ENCODE peak calls at places on chromosomes 3 and 15, in eight cellular contexts. M is head of caudate nucleus; V is AG09309; B is stimulated activated CD8-positive, alpha-beta memory T cell treated with anti-CD3 and anti-CD28 coated beads, Interleukin-7, amount 100 ng/mL, for 24 hours; G is HT-29; P is IMR-90; Q is NCI-H748 treated with DMSO at 0.1 percent for 48 hours; U is NCI-H1694 treated with DMSO at 0.1 percent for 48 hours. T is an unnamed sample.

GRCh38 chr15:98203872-98204660 is 243.6 kb downstream of the ARRDC4 start:
- DNase-seq in M (no peak), V (no peak), B (no peak), G (no peak), P (no peak), Q (no peak), U (no peak), T (no peak)

GRCh38 chr3:87996845-87997244 is 62.0 kb downstream of the CGGBP1 start:
- DNase-seq in M (no peak), V (no peak), B (no peak), G (no peak), P (no peak), Q (no peak), U (no peak), T (no peak)

GRCh38 chr3:151428386-151428785 is 32.5 kb downstream of the IGSF10 start:
- DNase-seq in M (no peak), V (no peak), B (no peak), G (no peak), P (no peak), Q (no peak), U (no peak), T (no peak)

GRCh38 chr3:184738982-184739381 is 27.1 kb upstream of the MAGEF1 start:
- DNase-seq in M (no peak), V (no peak), B (no peak), G (no peak), P (no peak), Q (no peak), U (no peak), T (no peak)

GRCh38 chr3:179840985-179841384 is 188.1 kb downstream of the USP13 start:
- DNase-seq in M (no peak), V (peak), B (no peak), G (no peak), P (peak), Q (no peak), U (no peak), T (peak)

GRCh38 chr3:53845103-53845880 is 927 bp downstream of the CHDH start:
- DNase-seq in M (peak), V (no peak), B (no peak), G (peak), P (peak), Q (no peak), U (no peak), T (peak)

GRCh38 chr3:197718904-197719303 is 17.8 kb downstream of the RUBCN start:
- DNase-seq in M (no peak), V (peak), B (no peak), G (peak), P (peak), Q (no peak), U (no peak), T (peak)

GRCh38 chr3:11467875-11468274 is 175.8 kb downstream of the VGLL4 start:
- DNase-seq in M (no peak), V (no peak), B (no peak), G (no peak), P (no peak), Q (no peak), U (no peak), T (peak)

GRCh38 chr3:72452745-72453144 is 395.5 kb downstream of the SHQ1 start:
- DNase-seq in M (no peak), V (no peak), B (no peak), G (no peak), P (no peak), Q (no peak), U (no peak), T (no peak)

GRCh38 chr15:71010439-71010838 is 104.8 kb upstream of the THSD4 start:
- DNase-seq in M (no peak), V (no peak), B (no peak), G (no peak), P (no peak), Q (no peak), U (no peak), T (no peak)

GRCh38 chr3:111764645-111765091 is 94.4 kb upstream of the PHLDB2 start:
- DNase-seq in M (no peak), V (no peak), B (no peak), G (peak), P (peak), Q (no peak), U (no peak), T (peak)

GRCh38 chr15:84001655-84002054 is 233.9 kb upstream of the GOLGA6L4 start:
- DNase-seq in M (no peak), V (no peak), B (no peak), G (no peak), P (no peak), Q (no peak), U (no peak), T (no peak)

GRCh38 chr3:55818485-55818884 is 331.4 kb upstream of the WNT5A start:
- DNase-seq in M (peak), V (no peak), B (no peak), G (no peak), P (peak), Q (no peak), U (no peak), T (peak)

GRCh38 chr3:10551821-10552630 is 46.6 kb upstream of the ATP2B2 start:
- DNase-seq in M (peak), V (peak), B (peak), G (peak), P (peak), Q (no peak), U (no peak), T (no peak)

GRCh38 chr3:156682491-156682890 is 8.1 kb downstream of the TIPARP start:
- DNase-seq in M (no peak), V (no peak), B (no peak), G (peak), P (peak), Q (no peak), U (no peak), T (no peak)

GRCh38 chr15:68608206-68608843 is 29.5 kb downstream of the CORO2B start:
- DNase-seq in M (peak), V (no peak), B (no peak), G (no peak), P (peak), Q (no peak), U (no peak), T (peak)

GRCh38 chr3:143658869-143659268 is 189.4 kb downstream of the SLC9A9 start:
- DNase-seq in M (no peak), V (no peak), B (no peak), G (no peak), P (no peak), Q (no peak), U (no peak), T (no peak)

GRCh38 chr15:92383528-92384326 is 10.0 kb upstream of the ST8SIA2 start:
- DNase-seq in M (no peak), V (no peak), B (no peak), G (peak), P (peak), Q (no peak), U (no peak), T (no peak)

GRCh38 chr15:74735305-74735704 is 10.0 kb upstream of the CYP1A1 start:
- DNase-seq in M (no peak), V (no peak), B (no peak), G (no peak), P (no peak), Q (no peak), U (no peak), T (no peak)

GRCh38 chr3:53045107-53045783 is 628 bp downstream of the SFMBT1 start:
- DNase-seq in M (peak), V (no peak), B (no peak), G (peak), P (peak), Q (no peak), U (no peak), T (peak)

GRCh38 chr15:55742927-55743614 is at the start of gene PRTG:
- DNase-seq in M (peak), V (no peak), B (no peak), G (no peak), P (peak), Q (peak), U (no peak), T (peak)

GRCh38 chr3:126807795-126808194 is 103.8 kb downstream of the CHCHD6 start:
- DNase-seq in M (no peak), V (no peak), B (no peak), G (no peak), P (peak), Q (no peak), U (no peak), T (no peak)

GRCh38 chr3:86578071-86578470 is 412.9 kb downstream of the VGLL3 start:
- DNase-seq in M (no peak), V (no peak), B (no peak), G (no peak), P (no peak), Q (no peak), U (no peak), T (no peak)

T was measured in fibroblast of gingiva.